ENCODE peak calls at places on chromosome 1, in four cellular contexts. One of them, this sample, is unnamed.

GRCh38 chr1:47830021-47830420 is 167.2 kb downstream of the TRABD2B start:
- DNase-seq in colonic mucosa: no peak
- DNase-seq in tibial nerve: no peak
- DNase-seq in astrocyte: no peak
- DNase-seq in this sample: no peak

GRCh38 chr1:245319161-245319560 is 164.4 kb downstream of the KIF26B start:
- DNase-seq in astrocyte: no peak
- DNase-seq in colonic mucosa: no peak
- DNase-seq in tibial nerve: no peak
- DNase-seq in this sample: no peak

GRCh38 chr1:226749467-226749866 is 10.4 kb upstream of the ITPKB start:
- DNase-seq in colonic mucosa: no peak
- DNase-seq in astrocyte: no peak
- DNase-seq in tibial nerve: no peak
- DNase-seq in this sample: no peak

GRCh38 chr1:68953316-68953715 is 456.4 kb upstream of the DEPDC1 start:
- DNase-seq in colonic mucosa: no peak
- DNase-seq in astrocyte: no peak
- DNase-seq in tibial nerve: no peak
- DNase-seq in this sample: no peak

GRCh38 chr1:203663820-203664219 is 37.2 kb downstream of the ATP2B4 start:
- DNase-seq in colonic mucosa: no peak
- DNase-seq in astrocyte: no peak
- DNase-seq in tibial nerve: no peak
- DNase-seq in this sample: no peak

GRCh38 chr1:102937401-102937800 is 170.9 kb downstream of the COL11A1 start:
- DNase-seq in tibial nerve: no peak
- DNase-seq in colonic mucosa: no peak
- DNase-seq in astrocyte: no peak
- DNase-seq in this sample: no peak

GRCh38 chr1:15748264-15748663 is 6.0 kb downstream of the TMEM82 start:
- DNase-seq in astrocyte: no peak
- DNase-seq in tibial nerve: no peak
- DNase-seq in colonic mucosa: no peak
- DNase-seq in this sample: no peak

GRCh38 chr1:183652547-183653467 is at the start of gene APOBEC4:
- DNase-seq in colonic mucosa: peak
- DNase-seq in tibial nerve: no peak
- DNase-seq in astrocyte: no peak
- DNase-seq in this sample: no peak

GRCh38 chr1:54803761-54804470 is 2.8 kb upstream of the TTC22 start:
- DNase-seq in tibial nerve: no peak
- DNase-seq in astrocyte: no peak
- DNase-seq in colonic mucosa: peak
- DNase-seq in this sample: no peak

GRCh38 chr1:33429846-33430750 is 797 bp downstream of the PHC2 start:
- DNase-seq in colonic mucosa: no peak
- DNase-seq in tibial nerve: no peak
- DNase-seq in astrocyte: no peak
- DNase-seq in this sample: no peak

GRCh38 chr1:7375781-7376660 is 395.1 kb upstream of the VAMP3 start:
- DNase-seq in colonic mucosa: peak
- DNase-seq in tibial nerve: no peak
- DNase-seq in astrocyte: no peak
- DNase-seq in this sample: no peak

GRCh38 chr1:145782166-145783099 is 41.5 kb downstream of the RNF115 start:
- DNase-seq in astrocyte: peak
- DNase-seq in colonic mucosa: no peak
- DNase-seq in tibial nerve: no peak
- DNase-seq in this sample: peak

GRCh38 chr1:167819849-167820683 is 93.9 kb downstream of the ADCY10 start:
- DNase-seq in tibial nerve: peak
- DNase-seq in colonic mucosa: peak
- DNase-seq in astrocyte: peak
- DNase-seq in this sample: peak

GRCh38 chr1:109399326-109399957 is 1.7 kb upstream of the SORT1 start:
- DNase-seq in tibial nerve: no peak
- DNase-seq in colonic mucosa: peak
- DNase-seq in astrocyte: peak
- DNase-seq in this sample: no peak

GRCh38 chr1:225697437-225697836 is 44.5 kb upstream of the ENAH start:
- DNase-seq in colonic mucosa: no peak
- DNase-seq in astrocyte: no peak
- DNase-seq in tibial nerve: no peak
- DNase-seq in this sample: no peak

GRCh38 chr1:165860065-165860464 is 32.7 kb downstream of the UCK2 start:
- DNase-seq in tibial nerve: no peak
- DNase-seq in colonic mucosa: peak
- DNase-seq in astrocyte: no peak
- DNase-seq in this sample: no peak

GRCh38 chr1:110003747-110004428 is 19.3 kb downstream of the AHCYL1 start:
- DNase-seq in astrocyte: peak
- DNase-seq in tibial nerve: peak
- DNase-seq in colonic mucosa: peak
- DNase-seq in this sample: peak

GRCh38 chr1:150259758-150260669 is 2.4 kb downstream of the CA14 start:
- DNase-seq in tibial nerve: no peak
- DNase-seq in colonic mucosa: peak
- DNase-seq in astrocyte: no peak
- DNase-seq in this sample: no peak

GRCh38 chr1:20449736-20450311 is 36.2 kb downstream of the CAMK2N1 start:
- DNase-seq in astrocyte: peak
- DNase-seq in tibial nerve: no peak
- DNase-seq in colonic mucosa: no peak
- DNase-seq in this sample: peak